ENCODE peak calls at places on chromosomes 2 and 18, in seven cellular contexts. One of them, this sample, is unnamed.

GRCh38 chr2:169362346-169363026 is at the start of gene LRP2:
- DNase-seq in fibroblast of lung: no peak
- DNase-seq in mesenchymal stem cell: peak; percentile 15
- DNase-seq in body of pancreas: no peak
- DNase-seq in endodermal cell: peak; percentile 77
- DNase-seq in PC-9: no peak
- DNase-seq in breast epithelium: no peak
- DNase-seq in this sample: no peak

GRCh38 chr18:79422783-79423165 is 27.0 kb downstream of the NFATC1 start:
- DNase-seq in fibroblast of lung: no peak
- DNase-seq in mesenchymal stem cell: no peak
- DNase-seq in body of pancreas: no peak
- DNase-seq in endodermal cell: no peak
- DNase-seq in PC-9: no peak
- DNase-seq in breast epithelium: no peak
- DNase-seq in this sample: no peak

GRCh38 chr2:240642806-240643092 is 17.5 kb downstream of the GPR35 start:
- DNase-seq in fibroblast of lung: no peak
- DNase-seq in mesenchymal stem cell: no peak
- DNase-seq in body of pancreas: no peak
- DNase-seq in endodermal cell: no peak
- DNase-seq in PC-9: no peak
- DNase-seq in breast epithelium: no peak
- DNase-seq in this sample: no peak

GRCh38 chr2:112648081-112648480 is 2.3 kb downstream of the SLC20A1 start:
- DNase-seq in fibroblast of lung: no peak
- DNase-seq in mesenchymal stem cell: no peak
- DNase-seq in body of pancreas: no peak
- DNase-seq in endodermal cell: no peak
- DNase-seq in PC-9: no peak
- DNase-seq in breast epithelium: no peak
- DNase-seq in this sample: no peak

GRCh38 chr18:28267878-28268625 is 91.1 kb upstream of the CDH2 start:
- DNase-seq in fibroblast of lung: no peak
- DNase-seq in mesenchymal stem cell: peak; percentile 46
- DNase-seq in body of pancreas: no peak
- DNase-seq in endodermal cell: no peak
- DNase-seq in PC-9: no peak
- DNase-seq in breast epithelium: no peak
- DNase-seq in this sample: peak; percentile 19

GRCh38 chr18:54794819-54795218 is 33.5 kb upstream of the RAB27B start:
- DNase-seq in fibroblast of lung: no peak
- DNase-seq in mesenchymal stem cell: no peak
- DNase-seq in body of pancreas: no peak
- DNase-seq in endodermal cell: no peak
- DNase-seq in PC-9: no peak
- DNase-seq in breast epithelium: no peak
- DNase-seq in this sample: no peak

GRCh38 chr2:29606105-29606871 is 315.1 kb downstream of the ALK start:
- DNase-seq in fibroblast of lung: peak; percentile 79
- DNase-seq in mesenchymal stem cell: peak; percentile 57
- DNase-seq in body of pancreas: no peak
- DNase-seq in endodermal cell: no peak
- DNase-seq in PC-9: no peak
- DNase-seq in breast epithelium: no peak
- DNase-seq in this sample: peak; percentile 80

GRCh38 chr2:37376421-37377186 is 32.2 kb downstream of the QPCT start:
- DNase-seq in fibroblast of lung: peak; percentile 94
- DNase-seq in mesenchymal stem cell: no peak
- DNase-seq in body of pancreas: no peak
- DNase-seq in endodermal cell: no peak
- DNase-seq in PC-9: peak; percentile 13
- DNase-seq in breast epithelium: no peak
- DNase-seq in this sample: no peak

GRCh38 chr2:14189929-14190328 is 442.6 kb upstream of the LRATD1 start:
- DNase-seq in fibroblast of lung: peak; percentile 27
- DNase-seq in mesenchymal stem cell: no peak
- DNase-seq in body of pancreas: no peak
- DNase-seq in endodermal cell: no peak
- DNase-seq in PC-9: no peak
- DNase-seq in breast epithelium: no peak
- DNase-seq in this sample: peak; percentile 64

GRCh38 chr18:13500891-13501887 is 225.2 kb downstream of the FAM210A start:
- DNase-seq in fibroblast of lung: peak; percentile 47
- DNase-seq in mesenchymal stem cell: no peak
- DNase-seq in body of pancreas: peak; percentile 87
- DNase-seq in endodermal cell: peak; percentile 65
- DNase-seq in PC-9: no peak
- DNase-seq in breast epithelium: peak; percentile 70
- DNase-seq in this sample: peak; percentile 33

GRCh38 chr2:197972017-197972416 is 167.6 kb downstream of the PLCL1 start:
- DNase-seq in fibroblast of lung: peak; percentile 96
- DNase-seq in mesenchymal stem cell: no peak
- DNase-seq in body of pancreas: peak; percentile 57
- DNase-seq in endodermal cell: no peak
- DNase-seq in PC-9: no peak
- DNase-seq in breast epithelium: no peak
- DNase-seq in this sample: peak; percentile 58

GRCh38 chr2:147773479-147773878 is 71.3 kb upstream of the ACVR2A start:
- DNase-seq in fibroblast of lung: no peak
- DNase-seq in mesenchymal stem cell: no peak
- DNase-seq in body of pancreas: no peak
- DNase-seq in endodermal cell: no peak
- DNase-seq in PC-9: no peak
- DNase-seq in breast epithelium: no peak
- DNase-seq in this sample: no peak

GRCh38 chr2:144477281-144477942 is 42.5 kb downstream of the ZEB2 start:
- DNase-seq in fibroblast of lung: peak; percentile 89
- DNase-seq in mesenchymal stem cell: no peak
- DNase-seq in body of pancreas: no peak
- DNase-seq in endodermal cell: no peak
- DNase-seq in PC-9: no peak
- DNase-seq in breast epithelium: no peak
- DNase-seq in this sample: no peak

GRCh38 chr2:119756837-119757236 is 2.9 kb upstream of the PTPN4 start:
- DNase-seq in fibroblast of lung: peak; percentile 97
- DNase-seq in mesenchymal stem cell: peak; percentile 60
- DNase-seq in body of pancreas: peak; percentile 77
- DNase-seq in endodermal cell: no peak
- DNase-seq in PC-9: peak; percentile 46
- DNase-seq in breast epithelium: no peak
- DNase-seq in this sample: peak; percentile 78

GRCh38 chr2:234881413-234882241 is 70.2 kb upstream of the SH3BP4 start:
- DNase-seq in fibroblast of lung: peak; percentile 98
- DNase-seq in mesenchymal stem cell: peak; percentile 90
- DNase-seq in body of pancreas: peak; percentile 94
- DNase-seq in endodermal cell: peak; percentile 94
- DNase-seq in PC-9: peak; percentile 88
- DNase-seq in breast epithelium: peak; percentile 72
- DNase-seq in this sample: peak; percentile 91

GRCh38 chr2:240512666-240513535 is 44.9 kb downstream of the ANKMY1 start:
- DNase-seq in fibroblast of lung: no peak
- DNase-seq in mesenchymal stem cell: no peak
- DNase-seq in body of pancreas: no peak
- DNase-seq in endodermal cell: peak; percentile 29
- DNase-seq in PC-9: no peak
- DNase-seq in breast epithelium: peak; percentile 35
- DNase-seq in this sample: no peak

GRCh38 chr2:238875161-238875530 is 27.3 kb downstream of the TWIST2 start:
- DNase-seq in fibroblast of lung: no peak
- DNase-seq in mesenchymal stem cell: peak; percentile 26
- DNase-seq in body of pancreas: no peak
- DNase-seq in endodermal cell: peak; percentile 72
- DNase-seq in PC-9: no peak
- DNase-seq in breast epithelium: no peak
- DNase-seq in this sample: no peak

GRCh38 chr2:133596701-133597393 is 28.6 kb upstream of the NCKAP5 start:
- DNase-seq in fibroblast of lung: no peak
- DNase-seq in mesenchymal stem cell: no peak
- DNase-seq in body of pancreas: no peak
- DNase-seq in endodermal cell: no peak
- DNase-seq in PC-9: no peak
- DNase-seq in breast epithelium: no peak
- DNase-seq in this sample: no peak

GRCh38 chr2:133955174-133955573 is 298.7 kb upstream of the MGAT5 start:
- DNase-seq in fibroblast of lung: no peak
- DNase-seq in mesenchymal stem cell: no peak
- DNase-seq in body of pancreas: no peak
- DNase-seq in endodermal cell: no peak
- DNase-seq in PC-9: no peak
- DNase-seq in breast epithelium: no peak
- DNase-seq in this sample: no peak

GRCh38 chr2:158580760-158581159 is 124.0 kb downstream of the PKP4 start:
- DNase-seq in fibroblast of lung: no peak
- DNase-seq in mesenchymal stem cell: no peak
- DNase-seq in body of pancreas: no peak
- DNase-seq in endodermal cell: no peak
- DNase-seq in PC-9: no peak
- DNase-seq in breast epithelium: peak; percentile 81
- DNase-seq in this sample: no peak

GRCh38 chr2:142495141-142495540 is 364.3 kb upstream of the LRP1B start:
- DNase-seq in fibroblast of lung: no peak
- DNase-seq in mesenchymal stem cell: no peak
- DNase-seq in body of pancreas: no peak
- DNase-seq in endodermal cell: peak; percentile 45
- DNase-seq in PC-9: no peak
- DNase-seq in breast epithelium: no peak
- DNase-seq in this sample: no peak

GRCh38 chr2:12005886-12006681 is 259.7 kb downstream of the LPIN1 start:
- DNase-seq in fibroblast of lung: no peak
- DNase-seq in mesenchymal stem cell: no peak
- DNase-seq in body of pancreas: peak; percentile 76
- DNase-seq in endodermal cell: peak; percentile 63
- DNase-seq in PC-9: peak; percentile 55
- DNase-seq in breast epithelium: no peak
- DNase-seq in this sample: peak; percentile 27

GRCh38 chr2:159683804-159684203 is 28.5 kb upstream of the MARCHF7 start:
- DNase-seq in fibroblast of lung: no peak
- DNase-seq in mesenchymal stem cell: no peak
- DNase-seq in body of pancreas: no peak
- DNase-seq in endodermal cell: no peak
- DNase-seq in PC-9: no peak
- DNase-seq in breast epithelium: no peak
- DNase-seq in this sample: peak; percentile 8

GRCh38 chr2:166249318-166249717 is 121.5 kb upstream of the SCN1A start:
- DNase-seq in fibroblast of lung: no peak
- DNase-seq in mesenchymal stem cell: no peak
- DNase-seq in body of pancreas: no peak
- DNase-seq in endodermal cell: no peak
- DNase-seq in PC-9: no peak
- DNase-seq in breast epithelium: no peak
- DNase-seq in this sample: no peak
- H3K4me3 ChIP-seq in fibroblast of lung: no peak overlapping the region
- H3K4me3 ChIP-seq in mesenchymal stem cell: no peak overlapping the region
- H3K4me3 ChIP-seq in body of pancreas: no peak overlapping the region
- H3K4me3 ChIP-seq in endodermal cell: no peak overlapping the region
- H3K4me3 ChIP-seq in PC-9: no peak overlapping the region
- H3K4me3 ChIP-seq in breast epithelium: no peak overlapping the region
- H3K4me3 ChIP-seq in this sample: no peak overlapping the region

DNA sequence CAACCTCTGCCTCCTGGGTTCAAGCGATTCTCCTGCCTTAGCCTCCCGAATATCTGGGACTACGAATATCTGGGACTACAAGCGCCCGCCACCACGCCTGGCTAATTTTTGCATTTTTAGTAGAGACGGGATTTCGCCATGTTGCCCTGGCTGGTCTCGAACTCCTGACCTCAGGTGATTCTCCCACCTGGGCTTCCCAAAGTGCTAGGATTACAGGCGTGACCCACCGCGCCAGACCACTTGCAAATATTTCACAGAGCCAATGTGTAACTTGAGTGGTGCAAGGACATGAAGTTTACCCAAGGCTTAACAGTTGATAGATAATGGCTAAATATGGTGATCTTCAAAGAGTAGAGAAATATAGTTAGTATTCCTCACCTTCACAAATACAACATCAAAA is 14.1 kb upstream of the MTIF2 start:
- DNase-seq in fibroblast of lung: no peak
- DNase-seq in mesenchymal stem cell: no peak
- DNase-seq in body of pancreas: no peak
- DNase-seq in endodermal cell: no peak
- DNase-seq in PC-9: no peak
- DNase-seq in breast epithelium: no peak
- DNase-seq in this sample: no peak
- H3K27ac ChIP-seq in fibroblast of lung: no peak overlapping the region
- H3K27ac ChIP-seq in mesenchymal stem cell: no peak overlapping the region
- H3K27ac ChIP-seq in body of pancreas: peak overlapping the region; percentile 87
- H3K27ac ChIP-seq in endodermal cell: no peak overlapping the region
- H3K27ac ChIP-seq in PC-9: no peak overlapping the region
- H3K27ac ChIP-seq in breast epithelium: no peak overlapping the region
- H3K27ac ChIP-seq in this sample: no peak overlapping the region

GRCh38 chr2:200422532-200423262 is 87.2 kb downstream of the KCTD18 start:
- DNase-seq in fibroblast of lung: no peak
- DNase-seq in mesenchymal stem cell: no peak
- DNase-seq in body of pancreas: no peak
- DNase-seq in endodermal cell: no peak
- DNase-seq in PC-9: no peak
- DNase-seq in breast epithelium: no peak
- DNase-seq in this sample: no peak

GRCh38 chr2:200422071-200422470 is 87.8 kb downstream of the KCTD18 start:
- DNase-seq in fibroblast of lung: no peak
- DNase-seq in mesenchymal stem cell: no peak
- DNase-seq in body of pancreas: no peak
- DNase-seq in endodermal cell: no peak
- DNase-seq in PC-9: no peak
- DNase-seq in breast epithelium: no peak
- DNase-seq in this sample: no peak

GRCh38 chr2:200419325-200419724 is 90.5 kb downstream of the KCTD18 start:
- DNase-seq in fibroblast of lung: no peak
- DNase-seq in mesenchymal stem cell: no peak
- DNase-seq in body of pancreas: no peak
- DNase-seq in endodermal cell: no peak
- DNase-seq in PC-9: no peak
- DNase-seq in breast epithelium: no peak
- DNase-seq in this sample: no peak

GRCh38 chr2:200423552-200423951 is 86.3 kb downstream of the KCTD18 start:
- DNase-seq in fibroblast of lung: no peak
- DNase-seq in mesenchymal stem cell: no peak
- DNase-seq in body of pancreas: no peak
- DNase-seq in endodermal cell: no peak
- DNase-seq in PC-9: no peak
- DNase-seq in breast epithelium: no peak
- DNase-seq in this sample: no peak

DNA sequence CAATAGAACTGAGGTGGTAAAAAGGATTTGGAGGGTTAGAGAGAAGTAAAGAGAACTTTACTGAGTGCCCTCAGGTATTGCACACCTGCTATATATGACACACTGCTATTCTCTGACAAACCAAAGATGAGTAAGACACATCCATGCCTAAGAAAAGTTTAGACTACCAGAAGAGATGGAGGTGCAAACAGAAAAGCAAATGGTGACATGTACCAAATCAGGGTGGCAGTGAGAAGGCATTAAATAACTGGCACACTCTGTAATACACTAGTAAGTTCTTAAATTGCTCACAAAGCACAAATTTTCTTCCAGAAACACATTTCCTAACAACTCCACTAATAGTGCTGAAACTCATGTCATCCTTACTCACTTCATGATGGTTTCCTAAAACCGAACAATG is 88.6 kb downstream of the KCTD18 start:
- DNase-seq in fibroblast of lung: no peak
- DNase-seq in mesenchymal stem cell: no peak
- DNase-seq in body of pancreas: no peak
- DNase-seq in endodermal cell: no peak
- DNase-seq in PC-9: no peak
- DNase-seq in breast epithelium: no peak
- DNase-seq in this sample: no peak
- H3K36me3 ChIP-seq in fibroblast of lung: peaks cover 13% of the 10 kb centered on the region
- H3K36me3 ChIP-seq in mesenchymal stem cell: peaks cover 29% of the 10 kb centered on the region
- H3K36me3 ChIP-seq in body of pancreas: no peaks in the 10 kb centered on the region
- H3K36me3 ChIP-seq in endodermal cell: peaks cover 50% of the 10 kb centered on the region
- H3K36me3 ChIP-seq in PC-9: peaks cover 34% of the 10 kb centered on the region
- H3K36me3 ChIP-seq in breast epithelium: no peaks in the 10 kb centered on the region
- H3K36me3 ChIP-seq in this sample: peaks cover 41% of the 10 kb centered on the region

GRCh38 chr2:206266130-206267125 is 8.0 kb upstream of the ZDBF2 start:
- DNase-seq in fibroblast of lung: no peak
- DNase-seq in mesenchymal stem cell: no peak
- DNase-seq in body of pancreas: no peak
- DNase-seq in endodermal cell: no peak
- DNase-seq in PC-9: no peak
- DNase-seq in breast epithelium: no peak
- DNase-seq in this sample: no peak
- H3K4me3 ChIP-seq in fibroblast of lung: no peak overlapping the region
- H3K4me3 ChIP-seq in mesenchymal stem cell: no peak overlapping the region
- H3K4me3 ChIP-seq in body of pancreas: no peak overlapping the region
- H3K4me3 ChIP-seq in endodermal cell: no peak overlapping the region
- H3K4me3 ChIP-seq in PC-9: no peak overlapping the region
- H3K4me3 ChIP-seq in breast epithelium: no peak overlapping the region
- H3K4me3 ChIP-seq in this sample: no peak overlapping the region

This sample was measured in brain microvascular endothelial cell.